ENCODE peak calls at places on chromosomes 13 and 19, in ten cellular contexts. One of them, this sample, is unnamed.

GRCh38 chr13:33904431-33904830 is 86.5 kb downstream of the RFC3 start:
- DNase-seq in tibial artery: no peak
- DNase-seq in uterus: no peak
- DNase-seq in colonic mucosa: no peak
- DNase-seq in CD8-positive, alpha-beta T cell: no peak
- DNase-seq in Panc1: no peak
- DNase-seq in tibial nerve: no peak
- DNase-seq in transverse colon: no peak
- DNase-seq in suprapubic skin: no peak
- DNase-seq in CD8-positive, alpha-beta memory T cell: no peak
- DNase-seq in this sample: no peak

GRCh38 chr13:110135977-110136597 is 170.9 kb downstream of the COL4A1 start:
- DNase-seq in tibial artery: no peak
- DNase-seq in uterus: no peak
- DNase-seq in colonic mucosa: no peak
- DNase-seq in CD8-positive, alpha-beta T cell: no peak
- DNase-seq in Panc1: no peak
- DNase-seq in tibial nerve: no peak
- DNase-seq in transverse colon: no peak
- DNase-seq in suprapubic skin: no peak
- DNase-seq in CD8-positive, alpha-beta memory T cell: no peak
- DNase-seq in this sample: no peak

GRCh38 chr13:48994731-48995130 is 19.0 kb downstream of the FNDC3A start:
- DNase-seq in tibial artery: no peak
- DNase-seq in uterus: no peak
- DNase-seq in colonic mucosa: no peak
- DNase-seq in CD8-positive, alpha-beta T cell: no peak
- DNase-seq in Panc1: no peak
- DNase-seq in tibial nerve: no peak
- DNase-seq in transverse colon: no peak
- DNase-seq in suprapubic skin: no peak
- DNase-seq in CD8-positive, alpha-beta memory T cell: no peak
- DNase-seq in this sample: no peak

GRCh38 chr13:35874704-35875103 is 256.5 kb downstream of the DCLK1 start:
- DNase-seq in tibial artery: no peak
- DNase-seq in uterus: no peak
- DNase-seq in colonic mucosa: no peak
- DNase-seq in CD8-positive, alpha-beta T cell: no peak
- DNase-seq in Panc1: no peak
- DNase-seq in tibial nerve: no peak
- DNase-seq in transverse colon: no peak
- DNase-seq in suprapubic skin: peak; percentile 83
- DNase-seq in CD8-positive, alpha-beta memory T cell: no peak
- DNase-seq in this sample: no peak

GRCh38 chr19:18438331-18439024 is 545 bp upstream of the ISYNA1 start:
- DNase-seq in tibial artery: peak; percentile 87
- DNase-seq in uterus: peak; percentile 83
- DNase-seq in colonic mucosa: no peak
- DNase-seq in CD8-positive, alpha-beta T cell: no peak
- DNase-seq in Panc1: no peak
- DNase-seq in tibial nerve: no peak
- DNase-seq in transverse colon: no peak
- DNase-seq in suprapubic skin: peak; percentile 85
- DNase-seq in CD8-positive, alpha-beta memory T cell: no peak
- DNase-seq in this sample: no peak

GRCh38 chr13:77853701-77854100 is 64.9 kb downstream of the EDNRB start:
- DNase-seq in tibial artery: no peak
- DNase-seq in uterus: no peak
- DNase-seq in colonic mucosa: no peak
- DNase-seq in CD8-positive, alpha-beta T cell: no peak
- DNase-seq in Panc1: no peak
- DNase-seq in tibial nerve: no peak
- DNase-seq in transverse colon: no peak
- DNase-seq in suprapubic skin: no peak
- DNase-seq in CD8-positive, alpha-beta memory T cell: no peak
- DNase-seq in this sample: no peak

GRCh38 chr19:48543121-48543710 is 8.8 kb upstream of the SULT2B1 start:
- DNase-seq in tibial artery: no peak
- DNase-seq in uterus: no peak
- DNase-seq in colonic mucosa: peak; percentile 70
- DNase-seq in CD8-positive, alpha-beta T cell: no peak
- DNase-seq in Panc1: no peak
- DNase-seq in tibial nerve: no peak
- DNase-seq in transverse colon: peak; percentile 67
- DNase-seq in suprapubic skin: no peak
- DNase-seq in CD8-positive, alpha-beta memory T cell: no peak
- DNase-seq in this sample: no peak

GRCh38 chr13:106133025-106133424 is 402.4 kb downstream of the EFNB2 start:
- DNase-seq in tibial artery: no peak
- DNase-seq in uterus: no peak
- DNase-seq in colonic mucosa: no peak
- DNase-seq in CD8-positive, alpha-beta T cell: no peak
- DNase-seq in Panc1: no peak
- DNase-seq in tibial nerve: no peak
- DNase-seq in transverse colon: no peak
- DNase-seq in suprapubic skin: no peak
- DNase-seq in CD8-positive, alpha-beta memory T cell: no peak
- DNase-seq in this sample: no peak

GRCh38 chr19:45464861-45465427 is 2.9 kb upstream of the FOSB start:
- DNase-seq in tibial artery: no peak
- DNase-seq in uterus: no peak
- DNase-seq in colonic mucosa: no peak
- DNase-seq in CD8-positive, alpha-beta T cell: no peak
- DNase-seq in Panc1: no peak
- DNase-seq in tibial nerve: no peak
- DNase-seq in transverse colon: no peak
- DNase-seq in suprapubic skin: no peak
- DNase-seq in CD8-positive, alpha-beta memory T cell: no peak
- DNase-seq in this sample: no peak

GRCh38 chr13:20127563-20128458 is 33.0 kb downstream of the GJA3 start:
- DNase-seq in tibial artery: peak; percentile 84
- DNase-seq in uterus: peak; percentile 42
- DNase-seq in colonic mucosa: peak; percentile 69
- DNase-seq in CD8-positive, alpha-beta T cell: peak; percentile 37
- DNase-seq in Panc1: no peak
- DNase-seq in tibial nerve: no peak
- DNase-seq in transverse colon: peak; percentile 77
- DNase-seq in suprapubic skin: peak; percentile 73
- DNase-seq in CD8-positive, alpha-beta memory T cell: no peak
- DNase-seq in this sample: no peak

GRCh38 chr19:3694361-3695123 is 5.7 kb downstream of the PIP5K1C start:
- DNase-seq in tibial artery: no peak
- DNase-seq in uterus: no peak
- DNase-seq in colonic mucosa: no peak
- DNase-seq in CD8-positive, alpha-beta T cell: no peak
- DNase-seq in Panc1: no peak
- DNase-seq in tibial nerve: no peak
- DNase-seq in transverse colon: no peak
- DNase-seq in suprapubic skin: no peak
- DNase-seq in CD8-positive, alpha-beta memory T cell: no peak
- DNase-seq in this sample: no peak
- H3K4me1 ChIP-seq in tibial artery: peaks cover 66% of the 10 kb centered on the region
- H3K4me1 ChIP-seq in uterus: no peaks in the 10 kb centered on the region
- H3K4me1 ChIP-seq in colonic mucosa: no peaks in the 10 kb centered on the region
- H3K4me1 ChIP-seq in CD8-positive, alpha-beta T cell: peaks cover 18% of the 10 kb centered on the region
- H3K4me1 ChIP-seq in Panc1: no peaks in the 10 kb centered on the region
- H3K4me1 ChIP-seq in tibial nerve: no peaks in the 10 kb centered on the region
- H3K4me1 ChIP-seq in transverse colon: peaks cover 18% of the 10 kb centered on the region
- H3K4me1 ChIP-seq in suprapubic skin: peaks cover 20% of the 10 kb centered on the region
- H3K4me1 ChIP-seq in CD8-positive, alpha-beta memory T cell: peaks cover 13% of the 10 kb centered on the region
- H3K4me1 ChIP-seq in this sample: peaks cover 22% of the 10 kb centered on the region

GRCh38 chr19:3748965-3749364 is 12.5 kb downstream of the APBA3 start:
- DNase-seq in tibial artery: no peak
- DNase-seq in uterus: no peak
- DNase-seq in colonic mucosa: no peak
- DNase-seq in CD8-positive, alpha-beta T cell: no peak
- DNase-seq in Panc1: no peak
- DNase-seq in tibial nerve: no peak
- DNase-seq in transverse colon: no peak
- DNase-seq in suprapubic skin: no peak
- DNase-seq in CD8-positive, alpha-beta memory T cell: no peak
- DNase-seq in this sample: no peak

GRCh38 chr19:3752492-3752891 is 9.0 kb downstream of the APBA3 start:
- DNase-seq in tibial artery: no peak
- DNase-seq in uterus: no peak
- DNase-seq in colonic mucosa: no peak
- DNase-seq in CD8-positive, alpha-beta T cell: no peak
- DNase-seq in Panc1: no peak
- DNase-seq in tibial nerve: no peak
- DNase-seq in transverse colon: no peak
- DNase-seq in suprapubic skin: no peak
- DNase-seq in CD8-positive, alpha-beta memory T cell: no peak
- DNase-seq in this sample: no peak

GRCh38 chr19:3751236-3751635 is 10.3 kb downstream of the APBA3 start:
- DNase-seq in tibial artery: no peak
- DNase-seq in uterus: no peak
- DNase-seq in colonic mucosa: no peak
- DNase-seq in CD8-positive, alpha-beta T cell: no peak
- DNase-seq in Panc1: no peak
- DNase-seq in tibial nerve: no peak
- DNase-seq in transverse colon: no peak
- DNase-seq in suprapubic skin: no peak
- DNase-seq in CD8-positive, alpha-beta memory T cell: no peak
- DNase-seq in this sample: no peak

GRCh38 chr19:3753631-3754410 is 7.7 kb downstream of the APBA3 start:
- DNase-seq in tibial artery: no peak
- DNase-seq in uterus: no peak
- DNase-seq in colonic mucosa: no peak
- DNase-seq in CD8-positive, alpha-beta T cell: no peak
- DNase-seq in Panc1: no peak
- DNase-seq in tibial nerve: no peak
- DNase-seq in transverse colon: no peak
- DNase-seq in suprapubic skin: no peak
- DNase-seq in CD8-positive, alpha-beta memory T cell: no peak
- DNase-seq in this sample: no peak

DNA sequence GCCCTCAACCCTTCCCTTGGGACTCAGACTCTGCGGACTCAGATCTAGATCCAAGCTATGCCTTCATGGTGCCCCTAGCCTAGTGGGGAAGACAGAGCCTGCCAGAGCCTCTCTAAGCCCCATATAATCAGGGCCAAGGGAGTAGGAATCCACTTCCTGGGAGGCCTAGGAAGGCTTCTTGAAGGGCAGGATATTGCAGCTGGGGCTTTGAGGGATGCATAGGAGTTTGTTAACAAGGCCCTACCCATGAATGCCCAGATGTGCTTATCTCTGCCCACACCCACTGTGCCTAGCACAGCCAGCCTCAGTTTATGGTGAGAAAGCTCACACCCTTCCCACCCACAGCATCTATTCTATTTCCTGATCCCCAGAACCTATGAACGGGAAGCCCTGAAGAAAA is 11.3 kb downstream of the APBA3 start:
- DNase-seq in tibial artery: no peak
- DNase-seq in uterus: no peak
- DNase-seq in colonic mucosa: no peak
- DNase-seq in CD8-positive, alpha-beta T cell: no peak
- DNase-seq in Panc1: no peak
- DNase-seq in tibial nerve: no peak
- DNase-seq in transverse colon: no peak
- DNase-seq in suprapubic skin: no peak
- DNase-seq in CD8-positive, alpha-beta memory T cell: no peak
- DNase-seq in this sample: no peak
- H3K27ac ChIP-seq in tibial artery: no peak overlapping the region
- H3K27ac ChIP-seq in uterus: no peak overlapping the region
- H3K27ac ChIP-seq in colonic mucosa: no peak overlapping the region
- H3K27ac ChIP-seq in CD8-positive, alpha-beta T cell: no peak overlapping the region
- H3K27ac ChIP-seq in Panc1: no peak overlapping the region
- H3K27ac ChIP-seq in tibial nerve: no peak overlapping the region
- H3K27ac ChIP-seq in transverse colon: no peak overlapping the region
- H3K27ac ChIP-seq in suprapubic skin: no peak overlapping the region
- H3K27ac ChIP-seq in CD8-positive, alpha-beta memory T cell: no peak overlapping the region
- H3K27ac ChIP-seq in this sample: no peak overlapping the region

DNA sequence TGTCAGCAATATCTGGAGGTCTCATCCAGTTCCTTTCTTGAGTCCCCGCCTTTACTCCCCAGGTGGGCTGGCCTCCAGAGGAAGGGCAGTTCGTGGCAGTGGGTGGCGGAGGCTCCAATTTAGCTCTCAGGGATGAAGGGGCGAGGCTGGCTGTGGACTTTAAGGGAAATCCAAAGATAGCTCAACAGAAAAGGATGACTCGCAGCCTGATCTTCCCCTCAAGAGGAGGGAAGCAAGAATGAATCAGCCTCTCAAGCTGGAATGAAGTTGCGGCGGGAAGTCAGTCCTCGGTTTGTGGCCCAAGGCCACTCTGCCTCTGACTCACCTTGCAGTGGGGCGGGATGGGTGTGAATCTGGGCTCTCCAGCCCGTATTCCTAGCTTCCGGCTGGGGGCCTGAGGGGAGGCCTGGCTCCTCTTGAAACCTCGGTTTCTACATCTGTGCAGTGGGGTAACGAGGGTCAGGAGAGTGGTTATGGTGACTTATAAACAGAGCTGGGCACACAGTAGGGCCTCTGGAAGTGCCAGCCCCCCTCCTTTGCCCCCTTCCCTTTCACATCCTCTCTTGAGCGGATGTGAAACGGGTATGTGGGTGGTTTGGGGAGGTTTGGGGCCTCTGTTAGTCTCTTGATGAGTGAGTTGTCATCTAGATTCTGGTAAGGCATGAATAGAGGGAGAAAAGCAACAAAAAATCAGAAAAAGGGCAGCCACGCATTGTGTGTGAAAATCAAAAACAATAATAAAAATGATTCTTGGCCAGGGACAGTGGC is 10.5 kb upstream of the SMG9 start:
- DNase-seq in tibial artery: peak; percentile 86
- DNase-seq in uterus: peak; percentile 39
- DNase-seq in colonic mucosa: peak; percentile 72
- DNase-seq in CD8-positive, alpha-beta T cell: peak; percentile 75
- DNase-seq in Panc1: no peak
- DNase-seq in tibial nerve: no peak
- DNase-seq in transverse colon: peak; percentile 75
- DNase-seq in suprapubic skin: no peak
- DNase-seq in CD8-positive, alpha-beta memory T cell: peak; percentile 59
- DNase-seq in this sample: peak; percentile 44
- H3K4me1 ChIP-seq in tibial artery: peaks cover 16% of the 10 kb centered on the region
- H3K4me1 ChIP-seq in uterus: no peaks in the 10 kb centered on the region
- H3K4me1 ChIP-seq in colonic mucosa: peaks cover 44% of the 10 kb centered on the region
- H3K4me1 ChIP-seq in CD8-positive, alpha-beta T cell: peaks cover 30% of the 10 kb centered on the region
- H3K4me1 ChIP-seq in Panc1: peaks cover 19% of the 10 kb centered on the region
- H3K4me1 ChIP-seq in tibial nerve: no peaks in the 10 kb centered on the region
- H3K4me1 ChIP-seq in transverse colon: peaks cover 39% of the 10 kb centered on the region
- H3K4me1 ChIP-seq in suprapubic skin: peaks cover 40% of the 10 kb centered on the region
- H3K4me1 ChIP-seq in CD8-positive, alpha-beta memory T cell: peaks cover 35% of the 10 kb centered on the region
- H3K4me1 ChIP-seq in this sample: peaks cover 28% of the 10 kb centered on the region

DNA sequence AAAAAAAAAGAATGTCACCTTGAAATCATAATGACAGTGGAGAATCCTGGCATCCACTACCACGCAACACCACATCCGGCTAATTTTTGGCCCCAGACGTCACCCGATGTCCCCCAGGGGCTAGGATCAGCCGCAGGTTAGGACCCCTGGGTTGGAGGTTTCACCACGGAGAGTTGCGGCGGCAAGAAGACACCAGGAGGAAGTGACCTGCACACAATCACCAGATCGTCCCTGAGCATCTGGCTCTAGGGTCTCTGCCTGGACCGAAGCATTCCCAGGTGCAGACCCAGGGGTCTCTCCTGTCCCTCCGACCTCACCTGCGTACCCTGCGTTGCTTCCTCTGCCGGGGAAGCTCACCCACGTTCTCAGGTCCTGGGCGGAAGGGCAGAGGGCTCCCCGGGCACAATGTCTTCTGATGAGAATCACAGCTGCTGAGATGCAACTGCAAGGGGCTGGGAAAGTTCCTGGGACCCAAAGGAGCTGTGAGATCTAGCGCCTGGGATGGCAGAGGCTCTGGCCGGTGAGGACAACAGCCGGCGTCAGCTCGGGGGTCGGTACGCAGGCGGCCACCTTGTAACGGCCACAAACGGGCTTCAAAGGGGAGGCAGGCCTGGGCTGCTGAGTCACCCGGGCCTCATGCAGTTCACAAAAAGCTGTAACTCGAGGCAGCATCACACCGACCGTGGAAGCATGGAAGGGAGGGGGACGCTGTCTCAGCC is 111.2 kb downstream of the GADD45B start:
- DNase-seq in tibial artery: peak; percentile 68
- DNase-seq in uterus: no peak
- DNase-seq in colonic mucosa: no peak
- DNase-seq in CD8-positive, alpha-beta T cell: no peak
- DNase-seq in Panc1: no peak
- DNase-seq in tibial nerve: no peak
- DNase-seq in transverse colon: no peak
- DNase-seq in suprapubic skin: peak; percentile 44
- DNase-seq in CD8-positive, alpha-beta memory T cell: no peak
- DNase-seq in this sample: no peak
- H3K27ac ChIP-seq in tibial artery: peak overlapping the region; percentile 96
- H3K27ac ChIP-seq in uterus: peak overlapping the region; percentile 56
- H3K27ac ChIP-seq in colonic mucosa: no peak overlapping the region
- H3K27ac ChIP-seq in CD8-positive, alpha-beta T cell: no peak overlapping the region
- H3K27ac ChIP-seq in Panc1: peak overlapping the region; percentile 51
- H3K27ac ChIP-seq in tibial nerve: peak overlapping the region; percentile 14
- H3K27ac ChIP-seq in transverse colon: peak overlapping the region; percentile 41
- H3K27ac ChIP-seq in suprapubic skin: no peak overlapping the region
- H3K27ac ChIP-seq in CD8-positive, alpha-beta memory T cell: no peak overlapping the region
- H3K27ac ChIP-seq in this sample: peak overlapping the region; percentile 84

This sample was measured in thoracic aorta.